ENCODE peak calls at places on chromosome 9, in eight cellular contexts. V, R, L, X, E, I, K and P are unnamed samples.

GRCh38 chr9:94490465-94490864 is 64.4 kb upstream of the PCAT7 start:
- DNase-seq in I (peak), V (no peak), K (no peak), E (no peak), X (no peak), R (peak), L (no peak), P (no peak)

GRCh38 chr9:122173670-122174069 is 14.0 kb downstream of the MORN5 start:
- DNase-seq in E (no peak), R (no peak), V (no peak), X (no peak), L (no peak), I (no peak), K (no peak), P (no peak)

GRCh38 chr9:135826188-135826545 is 81.2 kb downstream of the CAMSAP1 start:
- DNase-seq in L (no peak), V (no peak), K (no peak), X (no peak), E (no peak), R (no peak), I (no peak), P (no peak)

GRCh38 chr9:131776473-131776872 is 36.6 kb upstream of the RAPGEF1 start:
- DNase-seq in R (peak), K (no peak), E (no peak), V (no peak), I (peak), L (no peak), X (peak), P (no peak)

GRCh38 chr9:126366366-126367011 is 39.9 kb downstream of the MVB12B start:
- DNase-seq in L (no peak), K (peak), R (no peak), I (no peak), E (no peak), X (no peak), V (no peak), P (no peak)

GRCh38 chr9:91727316-91727861 is 222.6 kb downstream of the ROR2 start:
- DNase-seq in X (peak), K (no peak), L (peak), R (peak), E (no peak), I (peak), V (no peak), P (no peak)

GRCh38 chr9:103319979-103320378 is 324.8 kb downstream of the CYLC2 start:
- DNase-seq in R (no peak), K (no peak), L (no peak), X (no peak), E (no peak), I (no peak), V (no peak), P (no peak)

GRCh38 chr9:81538929-81539716 is 150.2 kb downstream of the TLE1 start:
- DNase-seq in V (no peak), I (no peak), E (no peak), K (no peak), R (no peak), L (no peak), X (no peak), P (no peak)

GRCh38 chr9:129757045-129757444 is 4.2 kb upstream of the PTGES start:
- DNase-seq in R (no peak), X (no peak), K (no peak), L (no peak), V (no peak), I (no peak), E (no peak), P (no peak)

GRCh38 chr9:104301770-104302169 is 202.3 kb upstream of the OR13F1 start:
- DNase-seq in K (no peak), L (peak), E (no peak), V (no peak), X (no peak), I (no peak), R (no peak), P (no peak)

GRCh38 chr9:90003046-90003355 is 398.2 kb downstream of the GADD45G start:
- DNase-seq in L (no peak), X (no peak), K (peak), V (no peak), R (no peak), I (no peak), E (no peak), P (no peak)

GRCh38 chr9:130949188-130950038 is 10.4 kb upstream of the FIBCD1 start:
- DNase-seq in R (no peak), E (no peak), I (no peak), K (no peak), V (no peak), X (no peak), L (no peak), P (no peak)

GRCh38 chr9:110452227-110452801 is 114.7 kb upstream of the TXNDC8 start:
- DNase-seq in V (no peak), E (no peak), I (peak), L (no peak), K (no peak), R (no peak), X (no peak), P (no peak)

GRCh38 chr9:37989632-37990155 is 79.3 kb downstream of the SHB start:
- DNase-seq in X (no peak), R (no peak), I (no peak), E (no peak), V (no peak), K (no peak), L (no peak), P (no peak)

GRCh38 chr9:22990349-22990748 is 543.7 kb downstream of the DMRTA1 start:
- DNase-seq in E (no peak), R (no peak), L (no peak), I (no peak), K (no peak), V (no peak), X (no peak), P (no peak)

GRCh38 chr9:69019808-69020207 is 5.9 kb upstream of the PRKACG start:
- DNase-seq in E (no peak), X (no peak), V (peak), L (no peak), I (no peak), R (no peak), K (no peak), P (no peak)